ENCODE peak calls at places on chromosome 1, in nine cellular contexts. P is IMR-90, J is mammary epithelial cell, S is aorta, I is heart left ventricle, X is coronary artery, O is upper lobe of right lung, D is lower lobe of right lung, G is GM23248. Y is an unnamed sample.

GRCh38 chr1:110337704-110338199 is 1.4 kb upstream of the RBM15 start:
- DNase-seq in P (no peak), J (no peak), S (peak; percentile 83), I (peak; percentile 45), X (no peak), O (peak; percentile 79), D (peak; percentile 76), G (peak; percentile 49), Y (no peak)

GRCh38 chr1:147651466-147651865 is 18.9 kb downstream of the ACP6 start:
- DNase-seq in P (no peak), J (no peak), S (no peak), I (no peak), X (no peak), O (no peak), D (no peak), G (no peak), Y (no peak)

GRCh38 chr1:41713557-41714327 is 205.0 kb downstream of the HIVEP3 start:
- DNase-seq in P (peak; percentile 92), J (peak; percentile 32), S (no peak), I (no peak), X (no peak), O (peak; percentile 22), D (no peak), G (peak; percentile 72), Y (no peak)

GRCh38 chr1:19704247-19705113 is 39.8 kb downstream of the HTR6 start:
- DNase-seq in P (peak; percentile 69), J (peak; percentile 47), S (peak; percentile 91), I (peak; percentile 70), X (no peak), O (peak; percentile 79), D (peak; percentile 67), G (peak; percentile 84), Y (peak; percentile 50)

GRCh38 chr1:41540886-41541591 is 56.6 kb upstream of the EDN2 start:
- DNase-seq in P (peak; percentile 52), J (peak; percentile 6), S (peak; percentile 56), I (peak; percentile 17), X (no peak), O (peak; percentile 67), D (no peak), G (peak; percentile 56), Y (no peak)

GRCh38 chr1:11178021-11179015 is 10.8 kb upstream of the ANGPTL7 start:
- DNase-seq in P (peak; percentile 28), J (no peak), S (no peak), I (no peak), X (no peak), O (no peak), D (no peak), G (peak; percentile 75), Y (no peak)

GRCh38 chr1:67590329-67590728 is 94.7 kb upstream of the GADD45A start:
- DNase-seq in P (peak; percentile 45), J (no peak), S (no peak), I (peak; percentile 32), X (no peak), O (no peak), D (no peak), G (peak; percentile 54), Y (no peak)

GRCh38 chr1:183633676-183634343 is 1.8 kb downstream of the ARPC5 start:
- DNase-seq in P (peak; percentile 95), J (peak; percentile 77), S (no peak), I (no peak), X (no peak), O (no peak), D (no peak), G (peak; percentile 84), Y (peak; percentile 68)

GRCh38 chr1:176119549-176119948 is 87.5 kb downstream of the COP1 start:
- DNase-seq in P (peak; percentile 30), J (peak; percentile 3), S (no peak), I (no peak), X (no peak), O (no peak), D (no peak), G (peak; percentile 51), Y (no peak)

GRCh38 chr1:159992161-159992560 is 38.1 kb upstream of the SLAMF9 start:
- DNase-seq in P (no peak), J (no peak), S (no peak), I (no peak), X (no peak), O (no peak), D (no peak), G (peak; percentile 9), Y (no peak)

GRCh38 chr1:235100124-235100801 is 28.4 kb downstream of the TOMM20 start:
- DNase-seq in P (no peak), J (no peak), S (no peak), I (peak; percentile 42), X (no peak), O (no peak), D (no peak), G (no peak), Y (no peak)

GRCh38 chr1:8113257-8114220 is 87.4 kb upstream of the ERRFI1 start:
- DNase-seq in P (no peak), J (no peak), S (no peak), I (no peak), X (no peak), O (no peak), D (no peak), G (peak; percentile 37), Y (no peak)

GRCh38 chr1:66439028-66439427 is 94.9 kb upstream of the SGIP1 start:
- DNase-seq in P (peak; percentile 75), J (peak; percentile 17), S (no peak), I (no peak), X (no peak), O (no peak), D (no peak), G (peak; percentile 79), Y (no peak)

GRCh38 chr1:156935719-156936118 is 15.3 kb downstream of the LRRC71 start:
- DNase-seq in P (no peak), J (no peak), S (peak; percentile 55), I (no peak), X (no peak), O (no peak), D (no peak), G (no peak), Y (no peak)

GRCh38 chr1:22827666-22828065 is 117.0 kb downstream of the EPHB2 start:
- DNase-seq in P (no peak), J (no peak), S (no peak), I (no peak), X (no peak), O (no peak), D (no peak), G (no peak), Y (no peak)
- H3K27ac ChIP-seq in P (no peak overlapping the region), J (no peak overlapping the region), S (no peak overlapping the region), I (no peak overlapping the region), X (no peak overlapping the region), O (no peak overlapping the region), D (no peak overlapping the region), G (no peak overlapping the region), Y (no peak overlapping the region)

GRCh38 chr1:207081106-207081505 is 7.6 kb upstream of the C4BPB start:
- DNase-seq in P (no peak), J (no peak), S (no peak), I (no peak), X (no peak), O (no peak), D (no peak), G (no peak), Y (no peak)
- H3K27ac ChIP-seq in P (no peak overlapping the region), J (no peak overlapping the region), S (no peak overlapping the region), I (no peak overlapping the region), X (no peak overlapping the region), O (no peak overlapping the region), D (no peak overlapping the region), G (no peak overlapping the region), Y (no peak overlapping the region)

DNA sequence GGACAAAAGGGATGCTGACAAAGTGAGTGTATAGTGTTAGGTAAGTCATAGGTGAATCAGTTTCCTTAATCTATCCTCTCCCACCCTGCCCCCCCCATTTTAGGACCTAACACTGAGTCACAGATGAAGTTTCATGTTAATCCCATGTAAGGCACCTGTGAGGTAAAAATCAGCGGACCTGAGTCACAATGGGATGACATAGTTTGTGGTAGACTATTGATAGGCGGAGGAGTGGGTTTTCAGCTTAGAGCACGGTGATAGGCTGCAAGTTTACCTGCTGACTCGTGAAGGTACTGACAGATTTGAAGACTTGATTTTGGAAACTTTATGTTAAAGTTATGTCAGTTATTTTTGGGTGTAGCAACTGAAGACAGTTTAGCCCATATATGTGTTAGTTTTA is 1.7 kb downstream of the TOR1AIP1 start:
- DNase-seq in P (peak; percentile 42), J (peak; percentile 97), S (no peak), I (no peak), X (no peak), O (no peak), D (no peak), G (peak; percentile 33), Y (peak; percentile 44)
- H3K27ac ChIP-seq in P (peak overlapping the region; percentile 16), J (peak overlapping the region; percentile 99), S (no peak overlapping the region), I (peak overlapping the region; percentile 98), X (peak overlapping the region; percentile 99), O (peak overlapping the region; percentile 100), D (peak overlapping the region; percentile 99), G (peak overlapping the region; percentile 99), Y (peak overlapping the region; percentile 98)

GRCh38 chr1:118984990-118985608 is 3.0 kb downstream of the TBX15 start:
- DNase-seq in P (no peak), J (no peak), S (no peak), I (no peak), X (no peak), O (no peak), D (no peak), G (peak; percentile 68), Y (no peak)
- H3K27ac ChIP-seq in P (no peak overlapping the region), J (no peak overlapping the region), S (no peak overlapping the region), I (no peak overlapping the region), X (no peak overlapping the region), O (no peak overlapping the region), D (no peak overlapping the region), G (peak overlapping the region; percentile 96), Y (no peak overlapping the region)

GRCh38 chr1:86423873-86424272 is at the start of gene CLCA2:
- DNase-seq in P (no peak), J (peak; percentile 88), S (no peak), I (no peak), X (no peak), O (no peak), D (no peak), G (no peak), Y (no peak)
- H3K27ac ChIP-seq in P (no peak within 1 kb of the TSS), J (peak within 1 kb of the TSS; percentile 71), S (no peak within 1 kb of the TSS), I (no peak within 1 kb of the TSS), X (no peak within 1 kb of the TSS), O (no peak within 1 kb of the TSS), D (no peak within 1 kb of the TSS), G (no peak within 1 kb of the TSS), Y (no peak within 1 kb of the TSS)

DNA sequence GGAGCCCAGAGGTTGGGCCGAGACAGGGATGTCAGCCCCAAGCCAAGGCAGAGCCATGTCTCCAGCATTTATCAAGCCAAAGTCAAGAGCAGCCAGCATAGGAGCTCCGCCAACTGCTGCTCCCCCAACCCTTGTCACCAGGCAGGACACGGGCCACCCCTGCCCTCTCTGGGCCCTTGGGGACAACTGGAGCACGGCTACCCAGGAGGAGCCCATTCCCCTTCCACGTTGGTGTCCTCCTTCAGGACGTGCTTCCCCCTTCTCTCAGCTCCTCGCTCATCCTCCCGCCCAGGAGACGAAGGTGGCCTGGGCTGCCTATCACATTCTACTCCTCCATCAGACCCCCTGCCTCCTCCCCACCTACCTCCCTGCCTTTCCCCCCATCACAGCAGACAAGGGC is 19.9 kb upstream of the PEF1 start:
- DNase-seq in P (no peak), J (no peak), S (no peak), I (no peak), X (no peak), O (no peak), D (no peak), G (no peak), Y (no peak)
- H3K27ac ChIP-seq in P (no peak overlapping the region), J (no peak overlapping the region), S (no peak overlapping the region), I (no peak overlapping the region), X (no peak overlapping the region), O (no peak overlapping the region), D (no peak overlapping the region), G (no peak overlapping the region), Y (no peak overlapping the region)